ENCODE peak calls at places on chromosome 17, in eight cellular contexts. C, V, K, F, L, E, Z and N are unnamed samples. For H3K4me1, the result is how much of the 10 kb centered on the place peaks cover.

GRCh38 chr17:63694229-63694973 is 5.5 kb downstream of the LIMD2 start:
- DNase-seq in F (no peak), V (no peak), C (no peak), K (no peak), Z (no peak), E (no peak), L (no peak), N (no peak)

GRCh38 chr17:28385037-28385797 is 13.7 kb downstream of the SARM1 start:
- DNase-seq in F (peak), E (no peak), Z (no peak), C (no peak), L (no peak), V (no peak), K (no peak), N (peak)

GRCh38 chr17:39062846-39063680 is 88.4 kb downstream of the PLXDC1 start:
- DNase-seq in K (no peak), L (peak), E (no peak), Z (no peak), F (no peak), C (no peak), V (no peak), N (no peak)

GRCh38 chr17:54426287-54426886 is 474.3 kb upstream of the TOM1L1 start:
- DNase-seq in C (no peak), V (peak), L (peak), K (no peak), F (no peak), Z (no peak), E (no peak), N (no peak)

GRCh38 chr17:67171560-67171959 is 73.4 kb downstream of the HELZ start:
- DNase-seq in E (no peak), K (no peak), V (no peak), F (no peak), L (no peak), C (no peak), Z (no peak), N (no peak)

GRCh38 chr17:59786536-59787319 is 79.3 kb downstream of the VMP1 start:
- DNase-seq in K (no peak), Z (peak), F (no peak), C (peak), L (peak), E (peak), V (peak), N (peak)

GRCh38 chr17:67218385-67218950 is 26.5 kb downstream of the HELZ start:
- DNase-seq in F (no peak), K (no peak), V (no peak), Z (no peak), E (no peak), L (no peak), C (no peak), N (no peak)

GRCh38 chr17:69084911-69085310 is 24.2 kb upstream of the ABCA9 start:
- DNase-seq in F (no peak), Z (no peak), C (no peak), L (no peak), E (no peak), K (no peak), V (peak), N (no peak)

GRCh38 chr17:53217311-53217710 is 605.4 kb upstream of the KIF2B start:
- DNase-seq in Z (no peak), F (no peak), K (no peak), E (no peak), L (no peak), C (no peak), V (no peak), N (no peak)

GRCh38 chr17:36697907-36698526 is 96.6 kb downstream of the MRM1 start:
- DNase-seq in K (no peak), C (no peak), L (peak), Z (no peak), E (no peak), F (no peak), V (no peak), N (no peak)

GRCh38 chr17:1315409-1315808 is 35.9 kb downstream of the TRARG1 start:
- DNase-seq in E (no peak), F (peak), V (no peak), K (no peak), L (no peak), C (peak), Z (no peak), N (no peak)

GRCh38 chr17:6639651-6640535 is 618 bp downstream of the KIAA0753 start:
- DNase-seq in Z (no peak), C (no peak), V (no peak), E (no peak), K (no peak), F (peak), L (no peak), N (peak)

GRCh38 chr17:4623249-4623648 is 18.2 kb downstream of the ALOX15 start:
- DNase-seq in K (no peak), L (no peak), V (no peak), Z (no peak), C (no peak), F (no peak), E (no peak), N (no peak)

GRCh38 chr17:47928415-47928814 is 13.0 kb upstream of the PNPO start:
- DNase-seq in C (no peak), E (no peak), L (no peak), K (no peak), Z (no peak), F (no peak), V (no peak), N (no peak)

GRCh38 chr17:50211249-50212120 is 10.1 kb upstream of the COL1A1 start:
- DNase-seq in F (no peak), Z (no peak), C (peak), E (no peak), L (no peak), K (peak), V (no peak), N (no peak)

GRCh38 chr17:4837471-4838305 is 4.5 kb downstream of the MINK1 start:
- DNase-seq in Z (no peak), V (no peak), F (peak), C (no peak), E (no peak), K (no peak), L (no peak), N (no peak)

GRCh38 chr17:33978889-33979288 is 276.2 kb upstream of the CCL2 start:
- DNase-seq in Z (no peak), F (no peak), C (no peak), L (no peak), K (no peak), E (no peak), V (no peak), N (no peak)

GRCh38 chr17:42520540-42520951 is 15.5 kb upstream of the NAGLU start:
- DNase-seq in C (no peak), V (no peak), Z (no peak), F (peak), L (no peak), K (no peak), E (no peak), N (no peak)

GRCh38 chr17:42522263-42522790 is 13.7 kb upstream of the NAGLU start:
- DNase-seq in V (no peak), Z (no peak), C (no peak), K (no peak), L (no peak), F (peak), E (no peak), N (no peak)

GRCh38 chr17:42521036-42521435 is 15.0 kb upstream of the NAGLU start:
- DNase-seq in V (no peak), C (no peak), L (no peak), F (no peak), K (no peak), E (no peak), Z (no peak), N (no peak)

GRCh38 chr17:42522798-42523278 is 13.2 kb upstream of the NAGLU start:
- DNase-seq in V (no peak), K (no peak), Z (no peak), C (no peak), E (no peak), F (no peak), L (no peak), N (no peak)

DNA sequence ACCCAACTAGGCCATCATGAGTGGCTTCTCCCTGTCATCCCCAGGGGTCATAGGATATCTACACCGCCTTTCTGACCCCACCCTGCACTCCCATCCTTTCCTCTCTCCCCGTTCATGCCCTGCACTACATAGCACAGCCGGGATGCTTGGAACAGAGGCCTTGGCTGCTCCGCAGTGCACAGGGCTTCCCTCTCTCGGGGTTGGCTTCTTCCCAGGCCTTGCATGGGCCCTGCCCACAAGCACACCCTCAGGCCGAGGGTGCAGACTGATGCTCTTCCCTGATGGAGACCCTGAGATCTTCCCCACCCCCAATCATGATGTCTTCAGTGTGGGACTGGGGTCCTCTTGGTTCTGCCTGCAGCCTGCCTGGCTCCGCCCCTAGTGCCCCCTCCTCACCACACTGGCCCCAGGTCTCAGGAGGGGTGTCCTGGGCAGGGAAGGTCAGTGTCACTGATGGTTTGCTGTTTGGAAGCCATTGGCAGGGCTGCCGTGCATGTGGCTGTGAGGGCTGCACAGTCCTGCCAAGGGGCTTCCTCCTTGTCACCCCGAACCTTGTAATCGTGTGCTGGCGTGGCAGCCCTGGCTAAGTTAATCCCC is 14.3 kb upstream of the NAGLU start:
- DNase-seq in C (no peak), Z (no peak), K (no peak), V (no peak), E (no peak), L (no peak), F (peak), N (no peak)
- H3K4me1 ChIP-seq in C (half or more), Z (half or more), K (half or more), V (half or more), E (under half), L (under half), F (under half), N (half or more)

DNA sequence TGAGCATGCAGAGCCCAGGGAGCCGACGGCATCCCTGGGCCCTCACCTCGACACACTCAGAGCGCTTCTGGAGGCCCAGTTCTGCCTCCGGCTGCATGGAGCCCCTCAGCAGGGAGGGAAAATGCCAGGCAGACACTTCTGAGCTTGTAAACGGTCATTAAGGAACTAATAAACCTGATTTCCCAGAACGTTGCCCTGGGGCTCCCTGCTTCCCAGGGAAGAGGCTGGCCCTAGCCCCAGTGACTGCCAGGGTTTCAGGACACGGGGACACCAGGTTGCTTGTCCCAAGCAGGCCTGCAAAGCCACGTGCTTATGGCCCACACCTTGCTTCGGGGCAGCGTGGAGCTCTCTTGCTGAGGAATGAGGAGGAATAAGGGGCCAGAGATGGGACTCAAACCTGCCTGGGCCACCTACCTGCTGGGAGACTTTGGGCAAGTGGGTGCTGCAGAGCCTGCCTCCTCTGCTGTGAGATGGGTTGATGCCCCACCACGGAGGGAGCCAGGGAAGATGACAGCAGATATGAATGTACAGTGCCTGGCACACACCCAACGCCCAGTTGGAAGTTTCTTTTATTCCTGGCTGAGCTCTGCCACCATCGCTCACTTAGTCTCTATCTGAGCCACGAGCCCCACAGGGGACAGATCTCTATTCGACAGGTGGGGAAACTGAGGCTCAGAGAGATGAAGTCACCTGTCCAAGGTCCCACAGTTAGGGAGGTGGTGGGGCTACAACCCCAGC is 5.4 kb downstream of the RHBDF2 start:
- DNase-seq in Z (no peak), V (no peak), E (no peak), F (no peak), L (no peak), C (no peak), K (no peak), N (no peak)
- H3K4me1 ChIP-seq in Z (under half), V (under half), E (under half), F (under half), L (under half), C (under half), K (under half), N (half or more)

GRCh38 chr17:72392056-72393010 is 271.5 kb downstream of the SOX9 start:
- DNase-seq in F (no peak), C (no peak), V (no peak), L (no peak), K (no peak), Z (no peak), E (no peak), N (no peak)
- H3K4me1 ChIP-seq in F (under half), C (under half), V (half or more), L (under half), K (under half), Z (under half), E (under half), N (under half)

DNA sequence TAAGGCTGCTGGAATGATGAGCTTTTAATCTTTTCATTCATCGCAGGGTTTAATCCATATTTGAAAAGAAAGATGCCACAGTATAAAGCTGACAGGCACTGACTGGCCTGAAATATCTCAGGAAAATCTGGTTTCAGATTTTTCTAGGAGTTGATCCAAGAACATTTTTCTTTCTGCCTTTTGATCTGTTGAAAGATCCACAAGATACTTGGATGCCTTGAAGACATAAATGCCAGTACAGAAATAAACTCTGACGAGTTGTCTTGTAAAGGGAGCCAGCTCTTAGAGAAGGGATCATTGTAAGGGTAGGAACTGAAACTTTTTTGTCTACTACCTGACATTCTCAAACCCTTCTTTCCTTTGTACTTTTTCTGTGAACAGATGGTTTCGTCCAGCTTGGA is 25.4 kb upstream of the KRT20 start:
- DNase-seq in C (no peak), E (no peak), F (no peak), V (no peak), L (no peak), K (no peak), Z (no peak), N (no peak)
- H3K4me1 ChIP-seq in C (under half), E (under half), F (under half), V (under half), L (under half), K (under half), Z (under half), N (under half)

GRCh38 chr17:18238299-18238698 is 12.9 kb downstream of the LLGL1 start:
- DNase-seq in L (no peak), F (no peak), V (no peak), E (no peak), Z (no peak), C (no peak), K (no peak), N (no peak)

GRCh38 chr17:18245038-18245776 is 13.3 kb downstream of the FLII start:
- DNase-seq in C (no peak), Z (no peak), E (no peak), V (no peak), L (no peak), K (no peak), F (no peak), N (no peak)

GRCh38 chr17:18240449-18240848 is 15.0 kb downstream of the LLGL1 start:
- DNase-seq in C (no peak), V (no peak), E (no peak), K (no peak), F (no peak), L (no peak), Z (no peak), N (no peak)

GRCh38 chr17:18237461-18237860 is 12.0 kb downstream of the LLGL1 start:
- DNase-seq in C (no peak), L (no peak), E (no peak), Z (no peak), V (no peak), F (no peak), K (no peak), N (no peak)

DNA sequence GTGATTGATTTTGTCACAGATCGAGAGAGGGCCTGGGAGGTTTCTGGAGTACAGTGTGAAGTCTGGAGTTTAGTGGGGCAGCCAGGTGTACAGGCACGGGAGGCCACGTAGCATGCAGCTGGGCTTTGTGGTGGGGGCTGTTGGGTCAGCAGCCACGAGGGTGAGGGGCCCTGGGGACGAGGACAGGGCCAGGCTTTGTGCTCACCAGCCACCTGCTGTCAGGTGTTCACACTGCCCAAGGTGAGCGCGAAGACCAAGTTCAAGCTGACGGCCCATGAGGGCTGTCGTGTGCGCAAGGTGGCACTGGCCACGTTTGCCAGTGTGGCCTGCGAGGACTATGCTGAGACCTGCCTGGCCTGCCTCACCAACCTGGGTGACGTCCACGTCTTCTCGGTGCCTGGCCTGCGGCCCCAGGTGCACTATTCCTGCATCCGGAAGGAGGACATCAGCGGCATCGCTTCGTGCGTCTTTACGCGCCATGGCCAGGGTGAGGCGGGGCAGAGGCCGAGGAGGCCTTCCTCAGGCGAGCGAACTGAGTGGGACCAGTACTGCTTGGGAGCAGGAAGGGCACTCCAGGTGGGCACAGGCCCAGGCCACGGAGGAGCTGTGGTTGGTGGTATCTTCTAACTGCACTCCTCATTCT is 15.9 kb downstream of the LLGL1 start:
- DNase-seq in C (no peak), Z (no peak), E (no peak), F (no peak), V (no peak), K (no peak), L (no peak), N (no peak)
- H3K4me1 ChIP-seq in C (under half), Z (under half), E (under half), F (under half), V (under half), K (under half), L (under half), N (under half)

GRCh38 chr17:82246365-82247174 is 17.7 kb downstream of the SLC16A3 start:
- DNase-seq in L (no peak), F (peak), Z (no peak), E (no peak), V (peak), C (no peak), K (no peak), N (peak)

GRCh38 chr17:82249896-82250581 is 21.2 kb downstream of the SLC16A3 start:
- DNase-seq in Z (no peak), V (no peak), E (no peak), L (no peak), K (no peak), C (no peak), F (peak), N (no peak)

GRCh38 chr17:82248815-82249638 is 20.2 kb downstream of the SLC16A3 start:
- DNase-seq in K (no peak), C (no peak), E (no peak), L (no peak), Z (no peak), F (peak), V (no peak), N (no peak)

GRCh38 chr17:82247175-82247823 is 18.5 kb downstream of the SLC16A3 start:
- DNase-seq in V (no peak), C (no peak), L (no peak), K (no peak), E (no peak), Z (no peak), F (peak), N (no peak)

DNA sequence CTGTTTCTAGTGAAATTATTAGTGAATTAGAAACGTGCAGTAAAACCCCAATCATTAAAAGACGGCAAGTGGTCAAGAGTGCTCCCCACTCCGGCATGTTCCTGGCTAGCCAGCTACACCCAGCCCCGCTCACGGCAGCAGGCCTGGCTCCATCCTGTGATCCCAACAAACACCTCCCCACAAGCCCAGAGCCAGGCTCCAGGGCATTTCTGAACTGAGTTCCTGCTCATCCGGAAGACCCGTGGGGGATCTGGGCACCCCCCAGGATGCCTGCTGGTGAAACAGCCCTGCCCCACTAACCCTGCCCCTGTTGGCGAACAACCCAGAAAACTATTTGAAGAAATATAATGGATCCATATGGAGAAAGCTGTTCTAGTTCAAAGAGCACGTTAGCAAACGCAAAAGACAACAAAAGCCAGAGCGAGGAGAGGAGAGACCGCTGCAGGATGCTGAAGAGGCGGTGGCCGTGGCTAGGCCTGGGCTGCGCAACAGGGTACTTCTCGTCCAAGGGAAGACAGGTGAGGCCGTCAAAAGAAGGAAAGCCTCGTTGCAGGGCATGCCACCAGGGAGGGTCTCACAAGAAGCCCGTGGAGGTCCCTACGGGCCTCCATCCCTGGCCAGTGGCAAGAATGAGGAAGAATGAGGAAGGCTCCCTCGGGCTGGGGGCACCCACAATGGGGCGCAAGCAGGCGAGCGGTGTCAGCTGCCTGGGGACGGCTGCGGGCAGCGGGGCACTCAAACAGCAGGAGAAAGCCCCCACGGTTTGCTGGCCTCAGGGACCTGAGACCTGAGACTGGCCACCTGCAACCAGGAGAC is 19.2 kb downstream of the SLC16A3 start:
- DNase-seq in L (no peak), C (no peak), V (no peak), E (no peak), Z (no peak), K (no peak), F (peak), N (no peak)
- H3K4me1 ChIP-seq in L (under half), C (under half), V (half or more), E (under half), Z (under half), K (under half), F (under half), N (under half)